ENCODE peak calls at places on chromosomes 11 and 22, in six cellular contexts. P, N, J, Q, I and L are unnamed samples.

GRCh38 chr22:45453764-45454163 is 40.3 kb downstream of the RIBC2 start:
- DNase-seq in P (no peak), N (no peak), J (no peak), Q (no peak), I (no peak), L (no peak)

GRCh38 chr11:14373941-14374646 is 15.1 kb upstream of the RRAS2 start:
- DNase-seq in P (no peak), N (no peak), J (no peak), Q (no peak), I (peak), L (peak)

GRCh38 chr22:38069372-38070249 is 12.4 kb downstream of the PICK1 start:
- DNase-seq in P (no peak), N (peak), J (no peak), Q (peak), I (no peak), L (peak)

GRCh38 chr22:23570681-23571080 is 9.4 kb downstream of the IGLL1 start:
- DNase-seq in P (no peak), N (no peak), J (no peak), Q (no peak), I (no peak), L (no peak)

GRCh38 chr11:90134420-90135003 is at the start of gene NAALAD2:
- DNase-seq in P (peak), N (peak), J (peak), Q (peak), I (no peak), L (peak)

GRCh38 chr11:44417756-44418437 is 108.0 kb upstream of the ALX4 start:
- DNase-seq in P (no peak), N (no peak), J (no peak), Q (no peak), I (no peak), L (no peak)

GRCh38 chr11:59429924-59430516 is 3.8 kb upstream of the OR5A2 start:
- DNase-seq in P (no peak), N (peak), J (peak), Q (peak), I (no peak), L (no peak)

GRCh38 chr11:62669420-62670161 is 1.9 kb upstream of the UQCC3 start:
- DNase-seq in P (no peak), N (no peak), J (no peak), Q (no peak), I (no peak), L (no peak)

GRCh38 chr11:108616549-108616948 is 23.0 kb upstream of the EXPH5 start:
- DNase-seq in P (no peak), N (no peak), J (peak), Q (no peak), I (no peak), L (no peak)

GRCh38 chr11:112670806-112671570 is 290.2 kb upstream of the NCAM1 start:
- DNase-seq in P (peak), N (no peak), J (no peak), Q (no peak), I (no peak), L (no peak)

GRCh38 chr11:133809525-133810178 is 35.7 kb downstream of the SPATA19 start:
- DNase-seq in P (no peak), N (no peak), J (no peak), Q (no peak), I (no peak), L (no peak)

GRCh38 chr11:95245038-95245437 is 14.0 kb upstream of the SESN3 start:
- DNase-seq in P (no peak), N (no peak), J (no peak), Q (no peak), I (no peak), L (no peak)

GRCh38 chr22:33844273-33844672 is 76.0 kb downstream of the LARGE1 start:
- DNase-seq in P (no peak), N (no peak), J (no peak), Q (no peak), I (no peak), L (no peak)

GRCh38 chr11:3010521-3011275 is 18.6 kb upstream of the NAP1L4 start:
- DNase-seq in P (no peak), N (no peak), J (no peak), Q (no peak), I (no peak), L (no peak)

GRCh38 chr22:48711031-48711431 is 1116.6 kb downstream of the BRD1 start:
- DNase-seq in P (no peak), N (no peak), J (no peak), Q (no peak), I (no peak), L (peak)

GRCh38 chr11:120215634-120216033 is 4.8 kb downstream of the OAF start:
- DNase-seq in P (no peak), N (no peak), J (no peak), Q (peak), I (peak), L (peak)

GRCh38 chr11:130024356-130024755 is 21.7 kb upstream of the PRDM10 start:
- DNase-seq in P (no peak), N (no peak), J (no peak), Q (no peak), I (no peak), L (no peak)

GRCh38 chr22:23106906-23107367 is 34.9 kb downstream of the RSPH14 start:
- DNase-seq in P (no peak), N (no peak), J (no peak), Q (peak), I (peak), L (no peak)

DNA sequence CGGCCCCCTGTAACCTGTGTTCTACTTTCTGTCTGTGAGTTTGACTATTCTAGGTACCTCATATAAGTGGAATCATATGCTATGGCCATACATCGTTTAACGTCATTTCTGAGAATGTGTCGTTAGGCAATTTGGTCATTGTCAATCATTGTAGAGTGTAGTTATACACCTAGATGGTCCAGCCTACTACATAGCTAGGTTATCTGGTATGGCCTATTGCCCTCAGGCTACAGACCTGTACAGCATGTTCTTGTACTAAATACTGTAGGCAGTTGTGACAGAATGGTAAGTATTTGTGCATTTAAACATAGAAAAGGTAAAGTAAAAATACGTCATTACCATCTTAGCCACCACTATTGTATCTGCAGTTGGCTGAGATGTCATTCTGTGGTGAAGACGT is 35.2 kb downstream of the MYO7A start:
- DNase-seq in P (no peak), N (no peak), J (no peak), Q (no peak), I (no peak), L (no peak)
- H3K27ac ChIP-seq in P (no peak), N (no peak), J (no peak), Q (no peak), I (no peak), L (no peak)

DNA sequence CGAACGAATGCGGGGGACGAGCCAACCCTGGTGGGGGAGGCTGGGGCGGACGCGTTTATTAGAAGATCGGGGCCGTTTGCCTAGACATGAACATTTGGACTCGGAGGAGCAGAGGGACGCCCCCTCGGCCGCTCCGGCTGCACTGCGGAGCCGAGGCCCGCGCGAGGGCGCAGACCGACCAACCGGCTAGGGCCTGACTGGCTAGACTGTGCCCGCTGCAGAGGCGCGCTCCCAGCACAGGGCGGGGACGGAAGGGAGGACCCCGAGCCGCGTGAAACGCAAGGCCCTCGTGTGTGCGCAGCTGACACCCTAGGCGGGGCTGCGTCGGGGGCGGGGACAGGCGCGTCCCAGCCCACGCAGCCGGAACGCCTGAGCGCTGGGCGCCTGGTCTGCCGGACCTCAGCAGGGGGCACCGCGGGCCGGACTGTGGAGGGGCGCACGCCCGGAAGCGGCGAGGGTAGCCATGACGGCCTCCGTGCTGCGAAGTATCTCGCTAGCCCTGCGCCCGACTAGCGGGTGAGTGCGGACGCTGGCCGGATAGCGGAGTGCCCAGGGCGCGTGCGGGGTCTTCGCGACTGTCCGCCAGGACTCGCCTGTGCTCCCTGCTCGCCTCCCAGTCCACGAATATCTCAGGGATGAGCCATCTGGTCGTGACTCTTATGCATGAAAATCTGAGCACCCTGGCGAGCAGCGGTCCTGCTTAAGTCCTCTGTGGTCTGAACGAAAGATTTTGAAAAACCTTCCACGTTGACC is at the start of gene MRPL40:
- DNase-seq in P (peak), N (peak), J (peak), Q (peak), I (peak), L (peak)
- TF ChIP-seq EP300 in P (no peak), N (no peak), J (no peak), Q (peak), I (no peak), L (peak)

GRCh38 chr11:67596753-67597300 is 9.9 kb upstream of the NDUFV1 start:
- DNase-seq in P (no peak), N (no peak), J (no peak), Q (no peak), I (no peak), L (no peak)

GRCh38 chr11:67600324-67601029 is 6.3 kb upstream of the NDUFV1 start:
- DNase-seq in P (no peak), N (no peak), J (no peak), Q (no peak), I (no peak), L (no peak)

GRCh38 chr11:67594480-67594879 is 10.9 kb downstream of the GSTP1 start:
- DNase-seq in P (no peak), N (no peak), J (no peak), Q (no peak), I (no peak), L (no peak)

GRCh38 chr11:67601098-67601497 is 5.6 kb upstream of the NDUFV1 start:
- DNase-seq in P (no peak), N (no peak), J (no peak), Q (no peak), I (no peak), L (no peak)

GRCh38 chr11:67599149-67599548 is 7.6 kb upstream of the NDUFV1 start:
- DNase-seq in P (no peak), N (no peak), J (no peak), Q (no peak), I (no peak), L (no peak)
- H3K27ac ChIP-seq in P (no peak), N (no peak), J (no peak), Q (no peak), I (no peak), L (no peak)

DNA sequence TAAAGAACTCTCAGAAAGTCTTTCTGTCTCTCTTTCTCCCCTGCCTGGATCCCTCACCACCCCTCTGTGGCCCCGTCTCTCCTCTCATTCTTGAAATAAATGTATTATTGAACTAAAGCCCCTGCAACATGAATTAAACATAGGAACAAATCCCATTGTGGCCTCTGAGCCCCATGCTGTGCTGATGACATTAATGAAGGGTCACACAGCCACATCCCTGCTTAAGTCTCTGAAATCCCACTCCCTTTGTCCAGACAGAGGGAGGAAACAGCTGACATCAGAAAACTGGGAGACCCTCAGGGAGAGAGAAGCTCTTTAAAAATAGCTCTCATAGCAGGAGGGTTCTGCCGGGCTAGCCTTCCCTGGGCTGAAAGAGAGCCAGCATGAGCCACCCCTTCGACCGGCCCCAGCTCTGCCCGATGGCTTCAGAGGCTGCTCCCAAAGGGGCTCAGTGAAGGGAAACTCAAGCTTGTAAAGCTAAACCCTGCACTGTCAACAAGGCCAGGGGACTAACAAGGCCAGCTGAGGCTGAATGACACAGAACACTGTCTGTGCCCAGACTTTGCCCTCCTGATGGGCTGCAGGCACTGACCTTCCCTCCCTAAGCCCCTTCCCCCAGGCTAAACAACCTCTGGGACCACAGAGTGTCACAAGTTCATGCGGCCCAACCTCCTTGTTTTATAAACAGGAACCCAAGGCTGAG is 164.0 kb downstream of the CHST1 start:
- DNase-seq in P (no peak), N (no peak), J (no peak), Q (no peak), I (no peak), L (no peak)
- TF ChIP-seq EP300 in P (no peak), N (no peak), J (no peak), Q (no peak), I (no peak), L (no peak)

GRCh38 chr11:67281552-67282150 is 7.5 kb upstream of the ANKRD13D start:
- DNase-seq in P (peak), N (no peak), J (no peak), Q (no peak), I (no peak), L (peak)
- H3K27ac ChIP-seq in P (peak), N (no peak), J (no peak), Q (no peak), I (no peak), L (no peak)

GRCh38 chr11:86954288-86955110 is 696 bp downstream of the FZD4 start:
- DNase-seq in P (peak), N (peak), J (peak), Q (peak), I (no peak), L (peak)

GRCh38 chr11:86955674-86956522 is 703 bp upstream of the FZD4 start:
- DNase-seq in P (peak), N (peak), J (peak), Q (peak), I (peak), L (peak)

GRCh38 chr11:86952221-86952875 is 2.8 kb downstream of the FZD4 start:
- DNase-seq in P (no peak), N (no peak), J (no peak), Q (no peak), I (no peak), L (no peak)

GRCh38 chr11:86952933-86953637 is 2.1 kb downstream of the FZD4 start:
- DNase-seq in P (no peak), N (no peak), J (no peak), Q (no peak), I (no peak), L (no peak)

GRCh38 chr11:86955111-86955673 is at the start of gene FZD4:
- DNase-seq in P (peak), N (peak), J (peak), Q (peak), I (peak), L (peak)
- TF ChIP-seq EP300 in P (no peak), N (no peak), J (no peak), Q (no peak), I (no peak), L (no peak)

GRCh38 chr11:132007184-132007583 is 636.8 kb downstream of the NTM start:
- DNase-seq in P (no peak), N (no peak), J (no peak), Q (no peak), I (no peak), L (no peak)

GRCh38 chr11:131999955-132000354 is 629.5 kb downstream of the NTM start:
- DNase-seq in P (no peak), N (no peak), J (no peak), Q (no peak), I (no peak), L (no peak)

GRCh38 chr11:132008226-132008625 is 637.8 kb downstream of the NTM start:
- DNase-seq in P (no peak), N (no peak), J (no peak), Q (no peak), I (no peak), L (no peak)

GRCh38 chr11:132008872-132009271 is 638.5 kb downstream of the NTM start:
- DNase-seq in P (no peak), N (no peak), J (no peak), Q (no peak), I (no peak), L (no peak)

GRCh38 chr11:132005874-132006273 is 635.5 kb downstream of the NTM start:
- DNase-seq in P (no peak), N (no peak), J (no peak), Q (no peak), I (no peak), L (no peak)
- H3K27ac ChIP-seq in P (no peak), N (no peak), J (no peak), Q (no peak), I (no peak), L (no peak)

DNA sequence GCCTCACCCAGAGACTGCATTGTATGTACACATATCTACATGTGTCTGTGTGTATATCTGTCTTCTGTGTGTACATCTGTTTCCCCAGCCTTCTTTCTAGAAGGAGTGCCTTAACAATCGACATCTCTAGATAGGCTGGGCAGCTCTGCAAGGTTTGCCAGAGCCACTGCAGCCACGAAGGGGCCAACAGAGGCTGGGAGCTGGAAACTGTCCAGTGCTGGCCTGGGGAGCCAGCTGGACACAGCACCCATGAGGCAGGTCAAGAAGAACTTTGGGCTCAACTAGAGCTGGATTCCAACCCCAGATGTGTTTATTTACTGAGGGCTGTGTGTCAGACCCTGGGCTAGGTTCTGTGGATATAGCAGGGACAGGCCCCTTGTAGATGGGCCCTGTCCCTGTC is 3.3 kb downstream of the SGSM1 start:
- DNase-seq in P (no peak), N (peak), J (no peak), Q (no peak), I (peak), L (no peak)
- TF ChIP-seq EP300 in P (no peak), N (no peak), J (no peak), Q (no peak), I (no peak), L (no peak)